ENCODE peak calls at places on chromosomes 16 and 17, in seven cellular contexts. N, L, I, Q, U, F and Z are unnamed samples.
A peak's percentile ranks its signal among the peaks of the same experiment; 100 is the strongest.

GRCh38 chr17:20896153-20896649 is 146.6 kb downstream of the USP22 start:
- DNase-seq in Q (no peak), U (peak; percentile 26), N (peak; percentile 77), F (peak; percentile 41), I (no peak), L (peak; percentile 23), Z (no peak)

GRCh38 chr16:86625821-86626220 is 47.5 kb downstream of the FOXL1 start:
- DNase-seq in L (no peak), U (no peak), N (no peak), I (no peak), Q (no peak), F (no peak), Z (no peak)

GRCh38 chr17:17362531-17362930 is 59.4 kb downstream of the NT5M start:
- DNase-seq in U (no peak), Q (no peak), N (no peak), I (no peak), F (no peak), L (no peak), Z (no peak)

GRCh38 chr17:2853722-2854580 is 57.7 kb downstream of the RAP1GAP2 start:
- DNase-seq in I (no peak), F (no peak), N (peak; percentile 48), Q (no peak), U (no peak), L (no peak), Z (no peak)

GRCh38 chr16:66248096-66248495 is 118.4 kb upstream of the CDH5 start:
- DNase-seq in N (no peak), U (no peak), Q (peak; percentile 26), L (peak; percentile 85), I (no peak), F (no peak), Z (no peak)

GRCh38 chr17:2170023-2170422 is 115.1 kb downstream of the HIC1 start:
- DNase-seq in N (no peak), F (no peak), Q (no peak), I (no peak), U (no peak), L (no peak), Z (no peak)

GRCh38 chr16:84396537-84397008 is 28.2 kb downstream of the ATP2C2 start:
- DNase-seq in U (no peak), N (no peak), I (no peak), L (peak; percentile 14), Q (peak; percentile 15), F (no peak), Z (no peak)

GRCh38 chr16:53546988-53547391 is 44.0 kb upstream of the AKTIP start:
- DNase-seq in I (no peak), U (no peak), N (no peak), Q (peak; percentile 15), L (no peak), F (no peak), Z (no peak)

GRCh38 chr17:80248894-80249710 is 11.6 kb upstream of the RNF213 start:
- DNase-seq in I (no peak), N (no peak), U (no peak), L (no peak), F (no peak), Q (no peak), Z (no peak)

GRCh38 chr16:57623251-57624043 is 5.0 kb upstream of the ADGRG1 start:
- DNase-seq in L (no peak), N (peak; percentile 80), I (no peak), U (no peak), Q (no peak), F (no peak), Z (no peak)

GRCh38 chr17:75129576-75129975 is 2.0 kb downstream of the NT5C start:
- DNase-seq in Q (no peak), I (no peak), U (no peak), L (no peak), F (no peak), N (no peak), Z (no peak)